ENCODE peak calls at places on chromosome 1, in four cellular contexts. Y is IMR-90, T is mesenchymal stem cell, D is colonic mucosa. R is an unnamed sample.

GRCh38 chr1:3904006-3904842 is 4.2 kb upstream of the C1orf174 start:
- DNase-seq in Y (no peak), T (no peak), D (no peak), R (no peak)

GRCh38 chr1:230772457-230773395 is 25.5 kb downstream of the CAPN9 start:
- DNase-seq in Y (peak), T (peak), D (peak), R (no peak)

GRCh38 chr1:966135-966602 is at the start of gene PLEKHN1:
- DNase-seq in Y (peak), T (peak), D (peak), R (no peak)

GRCh38 chr1:14945132-14946010 is 208.2 kb upstream of the TMEM51 start:
- DNase-seq in Y (peak), T (peak), D (peak), R (no peak)

GRCh38 chr1:84688461-84689061 is 1.7 kb downstream of the SSX2IP start:
- DNase-seq in Y (no peak), T (peak), D (no peak), R (no peak)

GRCh38 chr1:231606712-231607111 is 19.9 kb upstream of the DISC1 start:
- DNase-seq in Y (peak), T (no peak), D (no peak), R (no peak)

GRCh38 chr1:30368841-30369240 is 354.5 kb downstream of the MATN1 start:
- DNase-seq in Y (no peak), T (no peak), D (no peak), R (no peak)

GRCh38 chr1:29478046-29478791 is 241.9 kb downstream of the PTPRU start:
- DNase-seq in Y (no peak), T (no peak), D (no peak), R (no peak)

GRCh38 chr1:209912306-209912705 is 25.7 kb upstream of the SYT14 start:
- DNase-seq in Y (no peak), T (no peak), D (no peak), R (no peak)

GRCh38 chr1:98201640-98202039 is 280.8 kb upstream of the DPYD start:
- DNase-seq in Y (peak), T (peak), D (no peak), R (no peak)

GRCh38 chr1:169711469-169712308 is at the start of gene SELL:
- DNase-seq in Y (peak), T (peak), D (peak), R (no peak)

GRCh38 chr1:90671736-90672135 is 45.4 kb downstream of the BARHL2 start:
- DNase-seq in Y (no peak), T (no peak), D (no peak), R (no peak)

GRCh38 chr1:171486048-171486519 is 754 bp downstream of the PRRC2C start:
- DNase-seq in Y (peak), T (peak), D (peak), R (no peak)

GRCh38 chr1:210754931-210755670 is 378.8 kb downstream of the KCNH1 start:
- DNase-seq in Y (no peak), T (no peak), D (no peak), R (no peak)

GRCh38 chr1:91891486-91891885 is 5.5 kb upstream of the TGFBR3 start:
- DNase-seq in Y (peak), T (peak), D (no peak), R (peak)

GRCh38 chr1:234870020-234870378 is 258.6 kb downstream of the TOMM20 start:
- DNase-seq in Y (no peak), T (no peak), D (no peak), R (no peak)

GRCh38 chr1:174221681-174222080 is 62.4 kb downstream of the RABGAP1L start:
- DNase-seq in Y (no peak), T (no peak), D (no peak), R (no peak)

GRCh38 chr1:23111600-23112535 is 56.8 kb downstream of the LUZP1 start:
- DNase-seq in Y (peak), T (peak), D (no peak), R (no peak)

GRCh38 chr1:53075761-53076163 is 13.7 kb downstream of the PODN start:
- DNase-seq in Y (no peak), T (no peak), D (no peak), R (no peak)

GRCh38 chr1:3230553-3230952 is 161.6 kb downstream of the PRDM16 start:
- DNase-seq in Y (no peak), T (no peak), D (no peak), R (no peak)

GRCh38 chr1:153535664-153536585 is at the start of gene S100A6:
- DNase-seq in Y (peak), T (peak), D (peak), R (no peak)

GRCh38 chr1:51535006-51535592 is 16.0 kb upstream of the EPS15 start:
- DNase-seq in Y (peak), T (peak), D (peak), R (no peak)

GRCh38 chr1:229229137-229229720 is 41.7 kb upstream of the RAB4A start:
- DNase-seq in Y (no peak), T (peak), D (no peak), R (no peak)

GRCh38 chr1:15902882-15903281 is 55.4 kb downstream of the SPEN start:
- DNase-seq in Y (peak), T (peak), D (no peak), R (no peak)

GRCh38 chr1:2972879-2973575 is 48.2 kb upstream of the ACTRT2 start:
- DNase-seq in Y (no peak), T (no peak), D (no peak), R (no peak)

GRCh38 chr1:80533178-80533577 is 1267.6 kb upstream of the ADGRL2 start:
- DNase-seq in Y (no peak), T (no peak), D (no peak), R (no peak)
- H3K4me3 ChIP-seq in Y (no peak), T (no peak), D (no peak), R (peak)

GRCh38 chr1:167120899-167121298 is 27.0 kb downstream of the STYXL2 start:
- DNase-seq in Y (no peak), T (no peak), D (no peak), R (no peak)

GRCh38 chr1:167122121-167122480 is 28.2 kb downstream of the STYXL2 start:
- DNase-seq in Y (no peak), T (no peak), D (no peak), R (no peak)

GRCh38 chr1:167122568-167122967 is 28.7 kb downstream of the STYXL2 start:
- DNase-seq in Y (no peak), T (no peak), D (no peak), R (no peak)

GRCh38 chr1:167119696-167120095 is 25.8 kb downstream of the STYXL2 start:
- DNase-seq in Y (no peak), T (no peak), D (no peak), R (no peak)

GRCh38 chr1:167121375-167122120 is 27.7 kb downstream of the STYXL2 start:
- DNase-seq in Y (no peak), T (peak), D (peak), R (no peak)
- H3K9ac ChIP-seq in Y (no peak), T (no peak), D (peak), R (no peak)

GRCh38 chr1:25909062-25909461 is 2.8 kb upstream of the STMN1 start:
- DNase-seq in Y (no peak), T (no peak), D (no peak), R (no peak)

GRCh38 chr1:25905680-25906643 is at the start of gene STMN1:
- DNase-seq in Y (peak), T (peak), D (peak), R (no peak)

GRCh38 chr1:25907473-25908058 is 1.3 kb upstream of the STMN1 start:
- DNase-seq in Y (no peak), T (no peak), D (no peak), R (no peak)

GRCh38 chr1:25904942-25905679 is 1.1 kb downstream of the STMN1 start:
- DNase-seq in Y (peak), T (peak), D (peak), R (peak)

DNA sequence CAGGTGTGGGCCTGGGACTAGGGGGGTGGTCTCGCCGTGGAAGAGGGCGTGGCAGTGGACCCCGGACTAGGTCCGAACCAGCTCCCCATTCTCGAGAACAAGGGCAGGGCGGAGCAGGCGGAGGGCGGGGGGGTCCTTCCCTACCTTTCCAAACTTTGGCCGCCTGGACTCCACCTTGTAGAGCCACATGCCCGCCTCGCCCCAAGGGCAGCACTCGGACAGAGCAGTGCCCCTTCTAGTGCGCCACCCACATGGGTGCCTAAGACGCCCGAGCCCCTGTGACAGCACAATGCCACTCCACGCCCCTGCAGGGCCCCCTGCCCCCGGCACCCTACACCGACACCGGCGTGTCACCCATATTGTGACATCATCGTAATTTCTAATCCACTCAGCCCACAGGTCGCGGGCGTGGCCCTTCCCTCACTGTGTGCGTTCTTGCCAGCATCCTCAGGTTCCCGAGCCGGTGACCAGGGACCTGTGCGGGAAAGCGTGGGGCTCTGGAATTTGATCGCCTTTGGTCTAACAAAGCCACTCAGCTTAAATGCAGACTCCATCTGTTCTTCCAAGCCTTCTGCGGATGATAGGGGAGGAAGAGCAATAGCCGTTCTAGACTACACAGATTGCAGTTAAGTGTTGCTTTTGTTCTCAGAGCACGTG is 553 bp upstream of the STMN1 start:
- DNase-seq in Y (no peak), T (no peak), D (peak), R (no peak)
- H3K4me3 ChIP-seq in Y (peak), T (peak), D (peak), R (peak)

DNA sequence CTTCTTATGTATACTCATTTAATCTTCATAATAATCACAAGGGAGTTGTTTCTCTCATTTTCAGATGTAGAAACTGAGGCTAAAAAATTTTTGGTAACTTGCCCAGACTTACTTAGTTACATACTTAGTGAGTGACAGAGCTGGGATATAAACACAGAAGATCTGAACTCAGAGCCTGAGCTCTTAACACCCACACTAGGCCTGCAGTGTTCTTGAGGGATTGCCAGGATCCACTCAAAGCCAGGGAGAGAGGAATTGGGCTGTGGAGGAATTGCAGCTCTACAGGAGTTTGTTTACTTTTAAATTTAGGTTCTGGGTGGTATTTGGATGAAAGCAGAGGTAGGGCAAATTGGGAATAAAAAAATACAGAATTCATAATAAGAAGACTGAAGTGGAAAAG is 515.1 kb upstream of the PLXNA2 start:
- DNase-seq in Y (no peak), T (no peak), D (no peak), R (no peak)
- H3K9ac ChIP-seq in Y (no peak), T (no peak), D (no peak), R (no peak)